ENCODE peak calls at places on chromosomes 13 and 19, in four cellular contexts. A is esophagus muscularis mucosa; Y is hepatocyte; Z is CD4-positive, CD25-positive, alpha-beta regulatory T cell. R is an unnamed sample.

GRCh38 chr19:54316746-54317107 is 3.8 kb upstream of the LILRA5 start:
- DNase-seq in Z (no peak), A (no peak), Y (no peak), R (no peak)

GRCh38 chr13:40116008-40116407 is 460.5 kb downstream of the COG6 start:
- DNase-seq in Y (peak; percentile 84), A (no peak), Z (peak; percentile 55), R (peak; percentile 44)

GRCh38 chr13:31051999-31052398 is 109.7 kb downstream of the HSPH1 start:
- DNase-seq in Y (no peak), Z (no peak), A (no peak), R (no peak)

GRCh38 chr19:23116802-23117571 is at the start of gene ZNF730:
- DNase-seq in Y (peak; percentile 95), Z (no peak), A (no peak), R (peak; percentile 26)

GRCh38 chr19:46783670-46784069 is 4.7 kb downstream of the SLC1A5 start:
- DNase-seq in Y (no peak), Z (no peak), A (no peak), R (no peak)

GRCh38 chr19:45097776-45098520 is 5.0 kb downstream of the PPP1R37 start:
- DNase-seq in Z (no peak), Y (peak; percentile 92), A (no peak), R (peak; percentile 90)

GRCh38 chr19:51325161-51325979 is 13.9 kb downstream of the IGLON5 start:
- DNase-seq in Y (no peak), Z (no peak), A (no peak), R (no peak)

GRCh38 chr19:43354305-43354627 is 780 bp downstream of the CD177 start:
- DNase-seq in Y (peak; percentile 19), Z (no peak), A (no peak), R (no peak)

GRCh38 chr19:31598730-31599238 is 249.5 kb upstream of the TSHZ3 start:
- DNase-seq in A (no peak), Y (no peak), Z (no peak), R (no peak)

GRCh38 chr19:29445246-29445645 is 80.5 kb upstream of the VSTM2B start:
- DNase-seq in A (no peak), Z (no peak), Y (no peak), R (no peak)

GRCh38 chr19:6678690-6679109 is 8.7 kb upstream of the TNFSF14 start:
- DNase-seq in Z (no peak), Y (no peak), A (no peak), R (no peak)

GRCh38 chr13:21013682-21014038 is 47.7 kb downstream of the LATS2 start:
- DNase-seq in Z (no peak), Y (no peak), A (no peak), R (peak; percentile 8)

GRCh38 chr13:99207511-99207910 is 6.9 kb downstream of the UBAC2 start:
- DNase-seq in Y (no peak), A (peak; percentile 47), Z (no peak), R (no peak)

GRCh38 chr13:99203601-99204579 is 3.2 kb downstream of the UBAC2 start:
- DNase-seq in Z (no peak), A (peak; percentile 31), Y (no peak), R (no peak)

GRCh38 chr13:99206226-99206625 is 5.6 kb downstream of the UBAC2 start:
- DNase-seq in A (peak; percentile 34), Z (no peak), Y (no peak), R (no peak)

GRCh38 chr13:99206873-99207272 is 6.2 kb downstream of the UBAC2 start:
- DNase-seq in Y (no peak), Z (no peak), A (peak; percentile 57), R (no peak)

DNA sequence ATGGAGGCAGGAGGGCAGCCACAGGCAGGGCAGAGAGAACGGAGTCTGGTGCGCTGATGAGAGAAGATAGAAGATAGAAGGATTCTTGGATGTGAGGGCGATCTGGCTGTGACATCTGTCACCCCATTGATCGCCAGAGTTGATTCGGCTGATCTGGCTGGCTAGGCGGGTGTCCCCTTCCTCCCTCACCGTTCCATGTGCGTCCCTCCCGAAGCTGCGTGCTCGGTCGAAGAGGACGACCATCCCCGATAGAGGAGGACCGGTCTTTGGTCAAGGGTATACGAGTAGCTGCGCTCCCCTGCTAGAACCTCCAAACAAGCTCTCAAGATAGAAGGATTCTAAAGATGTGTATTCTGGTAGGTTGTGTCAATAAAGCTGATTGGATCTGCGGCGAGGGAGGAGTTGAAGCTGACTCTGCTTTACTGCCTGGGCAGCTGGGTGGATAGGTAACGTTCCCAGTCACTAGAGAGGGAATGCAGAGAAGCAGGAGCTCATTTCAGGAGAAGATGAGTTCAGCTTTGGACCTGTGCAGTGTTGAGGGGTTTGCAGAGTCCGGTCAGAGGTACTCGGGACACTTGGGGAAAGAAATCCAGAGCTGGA is 5.1 kb downstream of the UBAC2 start:
- DNase-seq in Z (no peak), A (peak; percentile 66), Y (no peak), R (no peak)
- H3K27ac ChIP-seq in Z (peak overlapping the region; percentile 53), A (no peak overlapping the region), Y (no peak overlapping the region), R (no peak overlapping the region)

DNA sequence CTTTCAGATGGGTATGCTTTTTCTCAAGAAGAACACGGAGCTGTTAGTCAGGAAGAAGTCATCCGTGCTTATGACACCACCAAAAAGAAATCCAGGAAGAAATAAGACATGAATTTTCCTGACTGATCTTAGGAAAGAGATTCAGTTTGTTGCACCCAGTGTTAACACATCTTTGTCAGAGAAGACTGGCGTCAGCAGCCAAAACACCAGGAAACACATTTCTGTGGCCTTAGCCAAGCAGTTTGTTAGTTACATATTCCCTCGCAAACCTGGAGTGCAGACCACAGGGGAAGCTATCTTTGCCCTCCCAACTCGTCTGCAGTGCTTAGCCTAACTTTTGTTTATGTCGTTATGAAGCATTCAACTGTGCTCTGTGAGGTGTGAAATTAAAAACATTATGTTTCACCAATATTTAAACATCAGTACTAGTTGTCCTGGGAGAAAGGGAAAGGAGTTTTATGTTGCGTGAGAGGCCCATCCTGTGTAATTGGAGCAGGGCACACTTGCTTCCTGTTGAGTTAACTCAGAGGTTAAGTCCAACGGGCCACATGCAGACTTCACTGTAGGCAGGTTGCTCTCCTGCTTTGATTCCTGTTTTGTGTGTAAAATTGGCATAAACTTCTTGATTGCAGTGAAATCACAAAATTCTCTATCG is 31.8 kb downstream of the SHISA2 start:
- DNase-seq in A (no peak), Y (no peak), Z (no peak), R (no peak)
- H3K27ac ChIP-seq in A (no peak overlapping the region), Y (no peak overlapping the region), Z (no peak overlapping the region), R (peak overlapping the region; percentile 47)

DNA sequence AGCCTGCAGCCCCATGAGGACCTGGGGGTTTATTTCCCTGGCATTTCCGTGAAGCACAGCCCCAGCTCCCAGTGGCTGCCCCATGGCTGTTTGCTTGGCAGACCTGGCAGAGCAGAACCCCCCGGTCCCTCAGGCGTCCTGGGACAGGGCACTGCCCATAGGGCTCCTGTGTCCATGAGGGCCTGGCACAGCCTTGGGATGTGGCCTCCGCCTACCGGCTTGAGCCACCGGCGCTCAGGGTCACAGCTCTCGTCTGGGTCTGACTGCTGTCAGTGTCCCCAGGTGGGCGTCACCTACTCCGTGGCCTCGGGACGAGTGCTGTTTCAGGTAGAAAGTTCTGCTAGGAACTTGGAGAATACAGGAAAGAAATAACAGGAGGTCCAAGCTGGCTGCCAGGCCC is 52.8 kb downstream of the MYO9B start:
- DNase-seq in Z (no peak), Y (no peak), A (no peak), R (no peak)
- H3K27ac ChIP-seq in Z (no peak overlapping the region), Y (no peak overlapping the region), A (no peak overlapping the region), R (no peak overlapping the region)

GRCh38 chr19:35249848-35250711 is 1.3 kb downstream of the LSR start:
- DNase-seq in Y (no peak), A (peak; percentile 85), Z (no peak), R (no peak)

GRCh38 chr19:35247526-35248309 is 1.1 kb upstream of the LSR start:
- DNase-seq in Z (peak; percentile 49), Y (peak; percentile 94), A (peak; percentile 80), R (no peak)

GRCh38 chr19:35251456-35251855 is 2.7 kb downstream of the LSR start:
- DNase-seq in Z (no peak), Y (no peak), A (peak; percentile 79), R (no peak)

GRCh38 chr19:35248310-35249145 is at the start of gene LSR:
- DNase-seq in Z (peak; percentile 61), A (peak; percentile 89), Y (peak; percentile 95), R (no peak)

GRCh38 chr19:35249146-35249847 is 495 bp downstream of the LSR start:
- DNase-seq in Y (peak; percentile 55), Z (no peak), A (peak; percentile 72), R (no peak)
- H3K27ac ChIP-seq in Y (peak overlapping the region; percentile 100), Z (peak overlapping the region; percentile 73), A (peak overlapping the region; percentile 55), R (peak overlapping the region; percentile 71)

GRCh38 chr13:27200413-27201066 is 28.9 kb upstream of the USP12 start:
- DNase-seq in Z (no peak), Y (no peak), A (no peak), R (no peak)
- H3K27ac ChIP-seq in Z (no peak overlapping the region), Y (no peak overlapping the region), A (no peak overlapping the region), R (no peak overlapping the region)